ENCODE peak calls at places on chromosomes 13 and 19, in nine cellular contexts. X is HFF-Myc, F is IMR-90, I is Peyer's patch, D is pancreas, Q is progenitor cell of endocrine pancreas, V is neural crest cell, Y is type B pancreatic cell, L is A549. T is an unnamed sample.

GRCh38 chr13:107329991-107330390 is 762.1 kb upstream of the ARGLU1 start:
- DNase-seq in L (no peak), F (peak), V (no peak), Q (no peak), I (no peak), Y (no peak), D (no peak), X (no peak), T (no peak)

GRCh38 chr19:38317104-38317612 is 1.4 kb upstream of the YIF1B start:
- DNase-seq in I (no peak), V (no peak), F (no peak), D (no peak), L (no peak), Q (no peak), Y (no peak), X (no peak), T (no peak)

GRCh38 chr13:93320942-93321341 is 94.3 kb downstream of the GPC6 start:
- DNase-seq in L (no peak), D (no peak), Y (no peak), Q (no peak), V (no peak), I (no peak), X (no peak), F (peak), T (no peak)

GRCh38 chr13:77372275-77372674 is 45.4 kb upstream of the MYCBP2 start:
- DNase-seq in V (no peak), Y (no peak), D (no peak), I (no peak), Q (no peak), X (no peak), F (no peak), L (no peak), T (no peak)

GRCh38 chr19:15913384-15913783 is 15.5 kb upstream of the CYP4F2 start:
- DNase-seq in L (no peak), Q (no peak), Y (no peak), F (no peak), I (no peak), X (no peak), D (no peak), V (no peak), T (no peak)

GRCh38 chr19:47729799-47730520 is 15.4 kb upstream of the NOP53 start:
- DNase-seq in X (no peak), D (peak), Y (no peak), I (no peak), Q (peak), F (no peak), V (peak), L (peak), T (peak)

GRCh38 chr19:17520865-17521264 is 9.4 kb downstream of the PGLS start:
- DNase-seq in X (no peak), D (no peak), Q (no peak), L (no peak), F (no peak), V (no peak), I (no peak), Y (no peak), T (no peak)

GRCh38 chr13:113855012-113855921 is 8.6 kb downstream of the GAS6 start:
- DNase-seq in I (peak), Y (peak), L (no peak), F (no peak), V (no peak), D (peak), Q (no peak), X (no peak), T (no peak)

GRCh38 chr19:16293133-16294085 is 31.2 kb upstream of the KLF2 start:
- DNase-seq in Q (no peak), Y (no peak), X (no peak), V (no peak), F (peak), D (no peak), I (peak), L (peak), T (no peak)

GRCh38 chr19:6204212-6204611 is 68.7 kb downstream of the ACSBG2 start:
- DNase-seq in Y (no peak), I (no peak), V (no peak), X (no peak), Q (no peak), F (no peak), L (no peak), D (no peak), T (no peak)

GRCh38 chr19:23802290-23802689 is 43.6 kb upstream of the ZNF681 start:
- DNase-seq in D (no peak), X (no peak), V (no peak), Q (no peak), L (no peak), Y (no peak), I (no peak), F (no peak), T (no peak)

GRCh38 chr13:23321534-23322241 is 111.8 kb downstream of the SACS start:
- DNase-seq in V (no peak), Q (no peak), D (no peak), X (peak), Y (no peak), L (peak), I (no peak), F (peak), T (peak)

GRCh38 chr13:76773695-76774094 is 112.5 kb downstream of the KCTD12 start:
- DNase-seq in I (no peak), L (no peak), Q (no peak), F (no peak), Y (no peak), V (no peak), D (no peak), X (no peak), T (no peak)

GRCh38 chr19:55418185-55418584 is 10.6 kb upstream of the UBE2S start:
- DNase-seq in Y (no peak), Q (peak), D (no peak), I (no peak), L (peak), X (peak), V (peak), F (peak), T (peak)

GRCh38 chr13:35978607-35979316 is 152.4 kb downstream of the DCLK1 start:
- DNase-seq in V (peak), L (peak), X (peak), Y (no peak), D (no peak), Q (peak), I (no peak), F (peak), T (peak)

GRCh38 chr13:88281846-88282245 is 610.7 kb downstream of the SLITRK5 start:
- DNase-seq in V (no peak), Y (no peak), Q (no peak), D (no peak), X (no peak), F (no peak), L (no peak), I (no peak), T (no peak)

GRCh38 chr19:43229315-43229714 is 23.9 kb upstream of the PSG4 start:
- DNase-seq in V (no peak), Q (no peak), L (no peak), Y (no peak), I (no peak), F (peak), X (no peak), D (no peak), T (no peak)

GRCh38 chr19:17234911-17235617 is 9.0 kb downstream of the OCEL1 start:
- DNase-seq in Y (no peak), I (peak), V (peak), X (no peak), Q (no peak), L (no peak), D (peak), F (peak), T (peak)

GRCh38 chr13:23856008-23856750 is 33.0 kb downstream of the MIPEP start:
- DNase-seq in I (no peak), D (no peak), X (no peak), V (no peak), L (no peak), F (no peak), Q (no peak), Y (no peak), T (no peak)

GRCh38 chr13:111912991-111913781 is 153.8 kb upstream of the SOX1 start:
- DNase-seq in I (peak), X (no peak), Y (peak), Q (peak), F (no peak), D (peak), V (no peak), L (no peak), T (no peak)

GRCh38 chr13:73069206-73069815 is 10.5 kb downstream of the KLF5 start:
- DNase-seq in X (no peak), Y (no peak), L (no peak), I (no peak), D (no peak), Q (no peak), F (peak), V (no peak), T (no peak)

GRCh38 chr13:39859898-39860297 is 204.4 kb downstream of the COG6 start:
- DNase-seq in Y (no peak), F (no peak), I (no peak), X (no peak), L (no peak), D (no peak), V (no peak), Q (no peak), T (no peak)

GRCh38 chr13:76790519-76791289 is 95.5 kb downstream of the KCTD12 start:
- DNase-seq in V (no peak), I (no peak), Q (no peak), L (no peak), Y (no peak), D (no peak), X (no peak), F (no peak), T (no peak)

GRCh38 chr19:14496849-14497346 is 971 bp upstream of the GIPC1 start:
- DNase-seq in V (no peak), D (no peak), X (no peak), Q (no peak), I (no peak), L (no peak), Y (no peak), F (no peak), T (no peak)

GRCh38 chr19:55259540-55260210 is 858 bp upstream of the PPP6R1 start:
- DNase-seq in V (peak), D (no peak), X (no peak), I (peak), F (no peak), Q (no peak), L (no peak), Y (no peak), T (no peak)

GRCh38 chr13:107753286-107753685 is 462.1 kb downstream of the LIG4 start:
- DNase-seq in Y (no peak), Q (no peak), X (no peak), I (no peak), D (no peak), V (no peak), L (no peak), F (no peak), T (no peak)

GRCh38 chr13:35771898-35772297 is 295.4 kb upstream of the MAB21L1 start:
- DNase-seq in L (no peak), F (peak), Q (no peak), Y (no peak), D (no peak), X (peak), I (no peak), V (no peak), T (no peak)

GRCh38 chr19:8149261-8150094 is at the start of gene FBN3:
- DNase-seq in I (no peak), D (no peak), L (no peak), V (no peak), X (no peak), Y (no peak), Q (peak), F (no peak), T (no peak)

GRCh38 chr13:48123827-48124226 is 28.9 kb upstream of the MED4 start:
- DNase-seq in V (no peak), Y (no peak), Q (no peak), X (no peak), D (no peak), L (no peak), I (no peak), F (no peak), T (no peak)

GRCh38 chr19:35155981-35156672 is 1.6 kb downstream of the FXYD5 start:
- DNase-seq in F (no peak), V (no peak), L (no peak), I (no peak), Q (no peak), Y (no peak), X (no peak), D (no peak), T (no peak)

GRCh38 chr19:35154535-35155406 is at the start of gene FXYD5:
- DNase-seq in D (peak), V (no peak), Q (no peak), F (peak), X (no peak), I (no peak), L (peak), Y (no peak), T (peak)

GRCh38 chr19:35151273-35152065 is 3.1 kb upstream of the FXYD5 start:
- DNase-seq in X (no peak), Y (no peak), Q (no peak), I (no peak), V (no peak), D (no peak), L (no peak), F (no peak), T (no peak)

GRCh38 chr19:35155441-35155840 is 906 bp downstream of the FXYD5 start:
- DNase-seq in I (no peak), D (no peak), Y (no peak), L (no peak), V (no peak), F (no peak), X (no peak), Q (no peak), T (peak)

DNA sequence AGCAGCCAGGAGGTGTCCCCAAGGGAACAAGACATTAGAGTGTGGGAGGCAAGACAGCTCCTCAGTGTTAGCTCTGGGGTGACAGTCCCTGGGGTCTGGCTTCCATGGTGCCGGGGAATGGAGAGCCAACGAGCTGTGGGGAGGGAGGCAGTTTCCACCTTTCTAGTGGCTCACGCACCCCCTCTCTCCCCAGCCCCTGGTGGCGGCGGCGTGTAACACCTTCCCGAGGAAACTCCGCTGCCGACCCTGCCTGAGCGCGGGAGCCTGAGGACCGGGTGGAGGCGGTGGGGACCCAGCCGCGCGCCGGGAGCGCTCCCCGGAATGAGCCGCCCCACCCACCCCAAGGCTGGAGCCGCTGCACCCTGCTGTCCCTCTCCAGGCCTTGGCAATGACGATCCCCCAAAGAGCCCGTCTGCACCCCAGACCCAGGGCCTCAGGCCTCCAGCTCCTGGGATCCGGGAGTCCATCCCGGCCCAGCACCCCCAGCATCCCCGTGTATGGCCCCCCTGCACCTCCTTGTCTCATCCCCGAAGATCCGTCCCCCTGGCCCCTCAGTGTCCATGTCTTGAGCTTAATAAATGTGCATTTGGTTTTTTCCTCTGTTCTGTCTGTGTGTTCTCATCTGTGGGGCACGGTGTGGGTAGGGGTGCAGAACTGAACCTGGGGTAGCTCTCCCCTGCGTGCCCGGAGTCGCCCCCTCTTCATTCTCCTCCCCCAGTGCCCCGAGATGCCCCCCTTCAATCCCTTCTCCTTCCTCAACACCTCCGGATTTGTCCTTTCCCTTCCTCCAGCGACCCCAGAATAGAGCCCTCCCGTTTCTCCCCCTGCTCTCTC is 617 bp upstream of the FXYD5 start:
- DNase-seq in L (peak), I (no peak), V (peak), X (no peak), D (peak), Q (peak), Y (no peak), F (no peak), T (peak)
- TF ChIP-seq CTCF in L (peak), I (peak), V (peak), X (peak), D (peak), Q (peak), Y (peak), F (peak), T (peak)

GRCh38 chr13:46289260-46289955 is 77.7 kb downstream of the LRRC63 start:
- DNase-seq in Y (no peak), Q (no peak), D (no peak), L (no peak), X (no peak), V (no peak), F (no peak), I (no peak), T (no peak)
- TF ChIP-seq CTCF in Y (peak), Q (no peak), D (no peak), L (no peak), X (no peak), V (no peak), F (no peak), I (no peak), T (no peak)

DNA sequence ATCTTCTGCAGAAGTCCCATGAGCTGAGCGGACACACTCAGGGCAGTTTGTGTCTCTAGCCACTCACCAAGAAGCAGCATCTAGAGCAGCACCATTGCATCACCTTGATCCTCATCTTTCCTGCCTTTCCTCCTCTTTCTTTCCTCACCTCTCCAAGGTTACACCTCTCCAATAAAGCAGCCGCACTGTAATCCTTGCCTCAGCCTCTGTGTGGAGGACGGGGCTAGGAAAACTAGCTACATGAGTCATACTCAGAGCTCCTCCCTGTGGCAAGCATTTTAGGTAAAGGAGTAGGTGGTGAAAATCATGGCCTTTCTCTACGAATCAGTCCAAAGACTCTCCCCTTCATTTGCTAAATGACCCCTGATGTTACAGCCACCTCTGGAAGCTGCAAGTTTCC is 108.8 kb downstream of the DNAJC15 start:
- DNase-seq in V (no peak), Q (no peak), F (peak), I (no peak), Y (no peak), D (no peak), L (peak), X (no peak), T (peak)
- TF ChIP-seq CTCF in V (peak), Q (peak), F (peak), I (peak), Y (peak), D (no peak), L (peak), X (no peak), T (peak)

GRCh38 chr19:50518091-50519005 is 4.6 kb upstream of the ASPDH start:
- DNase-seq in L (no peak), Q (no peak), D (no peak), Y (no peak), F (no peak), X (no peak), V (no peak), I (no peak), T (no peak)
- TF ChIP-seq CTCF in L (no peak), Q (no peak), D (no peak), Y (peak), F (no peak), X (peak), V (peak), I (no peak), T (no peak)

DNA sequence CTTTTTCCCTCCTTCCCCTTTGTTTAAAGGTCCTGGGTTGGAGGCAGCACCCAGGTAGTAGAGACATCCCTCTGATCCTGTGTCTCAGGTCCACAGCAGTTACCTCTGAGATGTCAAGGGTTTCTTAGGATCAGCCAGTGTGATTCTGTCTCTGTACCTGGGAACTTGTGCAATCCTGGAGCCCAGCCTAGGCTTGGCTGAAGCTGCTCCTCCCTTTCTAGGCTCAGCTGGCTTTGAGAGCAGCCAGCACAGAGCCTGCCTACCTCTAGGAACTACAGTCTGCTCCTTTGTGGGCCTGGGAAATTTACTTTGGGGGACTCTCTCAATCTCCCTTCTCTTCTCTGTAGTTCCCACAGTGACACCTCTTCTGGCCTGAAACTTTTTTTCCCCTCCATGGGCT is 171.6 kb downstream of the MTUS2 start:
- DNase-seq in X (no peak), Y (no peak), L (no peak), D (no peak), F (no peak), Q (no peak), V (no peak), I (no peak), T (no peak)
- TF ChIP-seq CTCF in X (no peak), Y (no peak), L (no peak), D (no peak), F (no peak), Q (no peak), V (no peak), I (no peak), T (no peak)

DNA sequence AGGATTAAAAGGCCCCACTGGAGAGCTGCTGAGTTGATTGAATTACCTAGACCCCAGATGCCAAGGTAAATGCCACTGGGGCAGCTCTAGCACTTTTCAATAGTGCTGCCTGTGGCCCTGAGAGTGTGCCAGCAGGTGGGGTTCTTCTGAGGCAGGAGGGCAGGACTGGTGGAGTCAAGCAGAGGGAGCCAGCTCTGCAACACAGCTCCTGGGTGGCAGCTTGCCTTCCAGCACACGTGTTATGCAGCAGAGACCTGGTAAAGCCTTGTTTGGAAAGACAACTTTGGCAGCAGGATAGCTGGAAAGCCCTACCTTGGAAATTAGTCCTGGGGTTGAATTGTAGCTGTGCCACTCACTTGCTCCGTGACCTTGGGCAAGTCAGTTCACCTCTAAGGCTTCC is 306.6 kb downstream of the ATP8A2 start:
- DNase-seq in I (no peak), Q (no peak), Y (no peak), L (no peak), X (no peak), V (no peak), D (peak), F (no peak), T (no peak)
- TF ChIP-seq CTCF in I (no peak), Q (no peak), Y (no peak), L (no peak), X (no peak), V (no peak), D (no peak), F (no peak), T (no peak)

GRCh38 chr19:35247526-35248309 is 1.1 kb upstream of the LSR start:
- DNase-seq in F (no peak), L (peak), V (no peak), Q (peak), Y (peak), X (no peak), D (peak), I (peak), T (peak)
- TF ChIP-seq CTCF in F (no peak), L (peak), V (peak), Q (peak), Y (peak), X (peak), D (no peak), I (peak), T (peak)